ENCODE peak calls at places on chromosomes 12 and 14, in five cellular contexts. One of them, this sample, is unnamed.

GRCh38 chr12:128076188-128076587 is 190.8 kb upstream of the TMEM132C start:
- DNase-seq in CD4-positive, CD25-positive, alpha-beta regulatory T cell: no peak
- DNase-seq in left lung: no peak
- DNase-seq in OCI-LY7: no peak
- DNase-seq in astrocyte: peak; percentile 96
- DNase-seq in this sample: no peak

GRCh38 chr14:84806627-84807026 is 723.3 kb upstream of the FLRT2 start:
- DNase-seq in CD4-positive, CD25-positive, alpha-beta regulatory T cell: no peak
- DNase-seq in astrocyte: peak; percentile 69
- DNase-seq in left lung: no peak
- DNase-seq in OCI-LY7: no peak
- DNase-seq in this sample: no peak

GRCh38 chr14:74959596-74960180 is 4.3 kb upstream of the PGF start:
- DNase-seq in OCI-LY7: no peak
- DNase-seq in left lung: no peak
- DNase-seq in astrocyte: no peak
- DNase-seq in CD4-positive, CD25-positive, alpha-beta regulatory T cell: no peak
- DNase-seq in this sample: peak; percentile 29

GRCh38 chr14:53855127-53855526 is 101.5 kb downstream of the BMP4 start:
- DNase-seq in astrocyte: no peak
- DNase-seq in left lung: no peak
- DNase-seq in CD4-positive, CD25-positive, alpha-beta regulatory T cell: no peak
- DNase-seq in OCI-LY7: no peak
- DNase-seq in this sample: no peak

GRCh38 chr12:47757840-47758583 is 668 bp downstream of the RAPGEF3 start:
- DNase-seq in left lung: no peak
- DNase-seq in CD4-positive, CD25-positive, alpha-beta regulatory T cell: no peak
- DNase-seq in OCI-LY7: no peak
- DNase-seq in astrocyte: no peak
- DNase-seq in this sample: peak; percentile 70

GRCh38 chr12:65937181-65937641 is 112.9 kb downstream of the HMGA2 start:
- DNase-seq in OCI-LY7: no peak
- DNase-seq in astrocyte: no peak
- DNase-seq in left lung: no peak
- DNase-seq in CD4-positive, CD25-positive, alpha-beta regulatory T cell: no peak
- DNase-seq in this sample: no peak

GRCh38 chr12:121911824-121912585 is 6.4 kb upstream of the CFAP251 start:
- DNase-seq in left lung: no peak
- DNase-seq in OCI-LY7: no peak
- DNase-seq in CD4-positive, CD25-positive, alpha-beta regulatory T cell: no peak
- DNase-seq in astrocyte: no peak
- DNase-seq in this sample: no peak

GRCh38 chr12:27922591-27923139 is 49.9 kb downstream of the PTHLH start:
- DNase-seq in OCI-LY7: no peak
- DNase-seq in left lung: no peak
- DNase-seq in CD4-positive, CD25-positive, alpha-beta regulatory T cell: no peak
- DNase-seq in astrocyte: peak; percentile 61
- DNase-seq in this sample: peak; percentile 64

GRCh38 chr12:96085475-96085874 is 50.1 kb upstream of the LTA4H start:
- DNase-seq in astrocyte: no peak
- DNase-seq in CD4-positive, CD25-positive, alpha-beta regulatory T cell: no peak
- DNase-seq in left lung: no peak
- DNase-seq in OCI-LY7: no peak
- DNase-seq in this sample: no peak

GRCh38 chr12:4478933-4479332 is 33.3 kb upstream of the FGF6 start:
- DNase-seq in astrocyte: no peak
- DNase-seq in OCI-LY7: no peak
- DNase-seq in CD4-positive, CD25-positive, alpha-beta regulatory T cell: no peak
- DNase-seq in left lung: no peak
- DNase-seq in this sample: no peak

GRCh38 chr14:94823556-94824341 is 53.8 kb upstream of the GSC start:
- DNase-seq in astrocyte: peak; percentile 1
- DNase-seq in left lung: no peak
- DNase-seq in CD4-positive, CD25-positive, alpha-beta regulatory T cell: no peak
- DNase-seq in OCI-LY7: no peak
- DNase-seq in this sample: no peak

GRCh38 chr14:77204457-77204796 is 22.8 kb downstream of the TMEM63C start:
- DNase-seq in astrocyte: no peak
- DNase-seq in left lung: peak; percentile 40
- DNase-seq in OCI-LY7: no peak
- DNase-seq in CD4-positive, CD25-positive, alpha-beta regulatory T cell: no peak
- DNase-seq in this sample: no peak

GRCh38 chr12:108622425-108622824 is 11.3 kb downstream of the SELPLG start:
- DNase-seq in left lung: no peak
- DNase-seq in CD4-positive, CD25-positive, alpha-beta regulatory T cell: peak; percentile 16
- DNase-seq in OCI-LY7: peak; percentile 61
- DNase-seq in astrocyte: no peak
- DNase-seq in this sample: no peak

GRCh38 chr12:132414634-132415340 is 75.2 kb upstream of the FBRSL1 start:
- DNase-seq in OCI-LY7: peak; percentile 82
- DNase-seq in left lung: peak; percentile 82
- DNase-seq in astrocyte: peak; percentile 22
- DNase-seq in CD4-positive, CD25-positive, alpha-beta regulatory T cell: peak; percentile 60
- DNase-seq in this sample: peak; percentile 84

GRCh38 chr12:68264864-68265256 is 11.5 kb upstream of the IL22 start:
- DNase-seq in CD4-positive, CD25-positive, alpha-beta regulatory T cell: no peak
- DNase-seq in left lung: no peak
- DNase-seq in OCI-LY7: no peak
- DNase-seq in astrocyte: peak; percentile 84
- DNase-seq in this sample: no peak

GRCh38 chr12:11959117-11959823 is 111.5 kb upstream of the BCL2L14 start:
- DNase-seq in left lung: no peak
- DNase-seq in OCI-LY7: no peak
- DNase-seq in astrocyte: peak; percentile 31
- DNase-seq in CD4-positive, CD25-positive, alpha-beta regulatory T cell: no peak
- DNase-seq in this sample: no peak

GRCh38 chr12:119574255-119574654 is 19.3 kb upstream of the TMEM233 start:
- DNase-seq in CD4-positive, CD25-positive, alpha-beta regulatory T cell: no peak
- DNase-seq in left lung: no peak
- DNase-seq in OCI-LY7: no peak
- DNase-seq in astrocyte: no peak
- DNase-seq in this sample: no peak

GRCh38 chr12:46779879-46780278 is 45.9 kb downstream of the SLC38A4 start:
- DNase-seq in left lung: no peak
- DNase-seq in astrocyte: no peak
- DNase-seq in CD4-positive, CD25-positive, alpha-beta regulatory T cell: no peak
- DNase-seq in OCI-LY7: no peak
- DNase-seq in this sample: no peak

GRCh38 chr12:104547239-104547638 is 90.5 kb downstream of the CHST11 start:
- DNase-seq in OCI-LY7: no peak
- DNase-seq in astrocyte: no peak
- DNase-seq in left lung: no peak
- DNase-seq in CD4-positive, CD25-positive, alpha-beta regulatory T cell: no peak
- DNase-seq in this sample: no peak

GRCh38 chr12:49796606-49797451 is 31.4 kb downstream of the NCKAP5L start:
- DNase-seq in OCI-LY7: no peak
- DNase-seq in left lung: no peak
- DNase-seq in CD4-positive, CD25-positive, alpha-beta regulatory T cell: no peak
- DNase-seq in astrocyte: no peak
- DNase-seq in this sample: peak; percentile 63

GRCh38 chr12:61536525-61536924 is 723.7 kb upstream of the USP15 start:
- DNase-seq in OCI-LY7: no peak
- DNase-seq in left lung: no peak
- DNase-seq in CD4-positive, CD25-positive, alpha-beta regulatory T cell: no peak
- DNase-seq in astrocyte: no peak
- DNase-seq in this sample: no peak

DNA sequence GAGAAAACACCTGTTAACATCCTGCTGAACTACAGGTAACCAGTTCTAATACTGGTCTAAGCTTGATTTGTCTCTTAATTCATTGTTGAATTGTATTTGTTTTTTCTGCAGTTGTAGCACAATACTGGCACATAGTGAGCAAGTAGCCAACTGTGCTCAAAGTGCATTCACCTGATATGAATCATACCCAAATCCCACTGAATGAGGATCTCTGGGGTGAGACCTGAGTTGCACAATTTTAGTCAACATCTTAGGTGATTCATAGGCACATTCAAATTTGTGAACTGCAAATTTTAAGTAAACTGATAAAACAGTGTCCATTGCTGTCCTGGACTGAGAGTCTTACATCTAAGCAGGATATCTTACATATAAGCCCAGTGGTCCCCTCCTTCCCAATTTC is 12.8 kb downstream of the KCNC2 start:
- DNase-seq in CD4-positive, CD25-positive, alpha-beta regulatory T cell: no peak
- DNase-seq in OCI-LY7: no peak
- DNase-seq in astrocyte: no peak
- DNase-seq in left lung: no peak
- DNase-seq in this sample: no peak
- H3K4me1 ChIP-seq in CD4-positive, CD25-positive, alpha-beta regulatory T cell: no peaks in the 10 kb centered on the region
- H3K4me1 ChIP-seq in OCI-LY7: no peaks in the 10 kb centered on the region
- H3K4me1 ChIP-seq in astrocyte: no peaks in the 10 kb centered on the region
- H3K4me1 ChIP-seq in left lung: no peaks in the 10 kb centered on the region
- H3K4me1 ChIP-seq in this sample: no peaks in the 10 kb centered on the region

GRCh38 chr14:100417466-100417865 is 94.3 kb downstream of the SLC25A47 start:
- DNase-seq in OCI-LY7: no peak
- DNase-seq in left lung: no peak
- DNase-seq in CD4-positive, CD25-positive, alpha-beta regulatory T cell: no peak
- DNase-seq in astrocyte: peak; percentile 93
- DNase-seq in this sample: no peak
- H3K27ac ChIP-seq in OCI-LY7: no peak overlapping the region
- H3K27ac ChIP-seq in left lung: no peak overlapping the region
- H3K27ac ChIP-seq in CD4-positive, CD25-positive, alpha-beta regulatory T cell: no peak overlapping the region
- H3K27ac ChIP-seq in astrocyte: peak overlapping the region; percentile 69
- H3K27ac ChIP-seq in this sample: no peak overlapping the region

GRCh38 chr12:53754196-53754595 is 2.4 kb upstream of the CISTR start:
- DNase-seq in left lung: no peak
- DNase-seq in OCI-LY7: peak; percentile 81
- DNase-seq in CD4-positive, CD25-positive, alpha-beta regulatory T cell: no peak
- DNase-seq in astrocyte: no peak
- DNase-seq in this sample: no peak
- H3K4me1 ChIP-seq in left lung: peaks cover 17% of the 10 kb centered on the region
- H3K4me1 ChIP-seq in OCI-LY7: peaks cover 87% of the 10 kb centered on the region
- H3K4me1 ChIP-seq in CD4-positive, CD25-positive, alpha-beta regulatory T cell: peaks cover 21% of the 10 kb centered on the region
- H3K4me1 ChIP-seq in astrocyte: peaks cover 14% of the 10 kb centered on the region
- H3K4me1 ChIP-seq in this sample: no peaks in the 10 kb centered on the region

DNA sequence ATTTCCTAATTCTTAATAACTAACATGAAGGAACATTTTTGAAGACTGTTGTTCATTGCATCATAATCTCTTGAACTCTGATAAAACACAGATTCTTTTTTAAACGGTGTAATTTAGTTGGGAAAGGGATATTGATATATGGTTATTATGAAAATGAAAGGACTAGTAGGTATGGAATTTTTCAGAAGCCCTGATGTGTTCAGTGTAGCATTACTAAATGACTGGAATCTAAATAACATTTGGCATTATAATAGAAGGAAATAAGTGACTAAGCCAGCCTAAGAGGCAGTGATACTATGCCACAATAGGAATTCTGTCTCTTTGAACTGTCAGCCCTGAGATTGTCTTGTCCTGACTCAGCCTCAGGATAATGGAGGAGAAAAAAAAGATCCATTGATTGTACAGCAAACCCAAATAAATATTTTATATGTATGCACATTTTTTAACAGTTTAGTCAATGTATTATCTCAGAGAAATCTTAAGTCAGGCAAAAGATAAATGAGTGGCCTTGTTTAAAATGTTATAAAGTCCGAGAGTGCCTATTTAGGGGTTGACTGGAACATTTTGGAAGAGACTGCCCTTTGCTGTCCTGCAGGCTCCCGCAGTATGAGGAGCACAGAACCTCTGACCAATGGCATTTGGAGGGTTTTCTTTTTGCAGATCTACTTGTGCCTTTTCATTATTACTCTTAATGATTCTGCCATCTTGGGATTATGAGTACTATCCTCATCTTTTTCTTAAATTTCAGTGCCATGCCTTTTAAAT is 271.2 kb downstream of the EGLN3 start:
- DNase-seq in CD4-positive, CD25-positive, alpha-beta regulatory T cell: no peak
- DNase-seq in astrocyte: peak; percentile 93
- DNase-seq in left lung: no peak
- DNase-seq in OCI-LY7: no peak
- DNase-seq in this sample: no peak
- H3K27ac ChIP-seq in CD4-positive, CD25-positive, alpha-beta regulatory T cell: no peak overlapping the region
- H3K27ac ChIP-seq in astrocyte: peak overlapping the region; percentile 65
- H3K27ac ChIP-seq in left lung: no peak overlapping the region
- H3K27ac ChIP-seq in OCI-LY7: no peak overlapping the region
- H3K27ac ChIP-seq in this sample: no peak overlapping the region

DNA sequence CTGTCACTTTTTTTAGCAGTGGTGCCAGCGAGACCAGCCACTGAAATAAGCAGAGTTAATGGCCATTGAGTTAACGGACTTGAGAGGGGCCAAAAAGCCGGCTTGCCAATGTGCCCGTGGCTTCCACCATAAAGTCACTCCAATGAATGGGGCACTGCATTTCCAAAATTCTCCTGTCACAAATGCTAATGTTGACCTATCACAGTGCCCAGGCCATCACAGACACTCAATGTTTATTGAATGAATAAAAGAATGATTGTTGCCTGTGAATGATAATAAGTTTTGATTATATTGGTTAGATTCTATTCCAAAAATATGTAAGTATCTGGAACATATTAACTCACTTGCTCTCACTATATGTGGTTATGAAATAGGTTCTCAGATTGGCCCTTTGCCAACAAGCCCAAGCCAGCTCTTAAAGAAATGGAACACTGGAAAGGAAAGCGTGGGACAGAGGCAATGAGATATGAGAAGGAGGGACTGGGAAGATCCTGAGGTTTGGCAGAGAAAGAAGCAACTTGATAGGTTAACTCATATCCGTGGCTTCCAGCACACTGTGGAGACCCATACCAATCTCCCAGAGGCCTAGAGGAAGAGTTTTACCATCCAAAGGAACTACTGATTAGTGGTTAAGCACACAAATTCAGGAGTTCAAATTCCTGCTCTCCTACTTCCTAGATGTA is 108.7 kb downstream of the BTG1 start:
- DNase-seq in astrocyte: peak; percentile 52
- DNase-seq in left lung: no peak
- DNase-seq in OCI-LY7: no peak
- DNase-seq in CD4-positive, CD25-positive, alpha-beta regulatory T cell: no peak
- DNase-seq in this sample: no peak
- H3K4me1 ChIP-seq in astrocyte: peaks cover 17% of the 10 kb centered on the region
- H3K4me1 ChIP-seq in left lung: peaks cover 9% of the 10 kb centered on the region
- H3K4me1 ChIP-seq in OCI-LY7: peaks cover 66% of the 10 kb centered on the region
- H3K4me1 ChIP-seq in CD4-positive, CD25-positive, alpha-beta regulatory T cell: peaks cover 84% of the 10 kb centered on the region
- H3K4me1 ChIP-seq in this sample: no peaks in the 10 kb centered on the region